ENCODE peak calls at places on chromosomes 1 and 21, in eight cellular contexts. One of them, this sample, is unnamed.
A peak's percentile ranks its signal among the peaks of the same experiment; 100 is the strongest.

GRCh38 chr1:9792156-9793042 is 31.4 kb downstream of the CLSTN1 start:
- DNase-seq in H1: no peak
- DNase-seq in endothelial cell of umbilical vein: no peak
- DNase-seq in HepG2: no peak
- DNase-seq in K562: no peak
- DNase-seq in HCT116: no peak
- DNase-seq in GM12878: no peak
- DNase-seq in GM23338: peak; percentile 88
- DNase-seq in this sample: no peak

GRCh38 chr1:81433676-81434075 is 367.1 kb upstream of the ADGRL2 start:
- DNase-seq in HCT116: no peak
- DNase-seq in HepG2: no peak
- DNase-seq in GM23338: no peak
- DNase-seq in endothelial cell of umbilical vein: no peak
- DNase-seq in GM12878: no peak
- DNase-seq in K562: no peak
- DNase-seq in H1: no peak
- DNase-seq in this sample: no peak

GRCh38 chr1:34742667-34743270 is 12.1 kb upstream of the GJB5 start:
- DNase-seq in GM12878: peak; percentile 2
- DNase-seq in HepG2: peak; percentile 50
- DNase-seq in HCT116: peak; percentile 59
- DNase-seq in GM23338: peak; percentile 90
- DNase-seq in endothelial cell of umbilical vein: peak; percentile 61
- DNase-seq in H1: no peak
- DNase-seq in K562: peak; percentile 89
- DNase-seq in this sample: no peak

GRCh38 chr1:101408212-101409042 is 171.6 kb downstream of the S1PR1 start:
- DNase-seq in HepG2: no peak
- DNase-seq in GM12878: no peak
- DNase-seq in GM23338: no peak
- DNase-seq in HCT116: no peak
- DNase-seq in H1: no peak
- DNase-seq in K562: no peak
- DNase-seq in endothelial cell of umbilical vein: no peak
- DNase-seq in this sample: no peak

GRCh38 chr1:31576743-31577455 is 584 bp downstream of the TINAGL1 start:
- DNase-seq in K562: peak; percentile 5
- DNase-seq in endothelial cell of umbilical vein: peak; percentile 16
- DNase-seq in HCT116: no peak
- DNase-seq in GM12878: no peak
- DNase-seq in HepG2: no peak
- DNase-seq in H1: no peak
- DNase-seq in GM23338: no peak
- DNase-seq in this sample: no peak

GRCh38 chr1:162389021-162389818 is 7.7 kb downstream of the C1orf226 start:
- DNase-seq in HCT116: no peak
- DNase-seq in HepG2: no peak
- DNase-seq in GM12878: no peak
- DNase-seq in endothelial cell of umbilical vein: no peak
- DNase-seq in H1: no peak
- DNase-seq in K562: peak; percentile 41
- DNase-seq in GM23338: no peak
- DNase-seq in this sample: no peak

GRCh38 chr1:11158720-11159321 is 30.3 kb upstream of the ANGPTL7 start:
- DNase-seq in K562: no peak
- DNase-seq in HCT116: no peak
- DNase-seq in GM23338: no peak
- DNase-seq in GM12878: no peak
- DNase-seq in endothelial cell of umbilical vein: peak; percentile 45
- DNase-seq in H1: no peak
- DNase-seq in HepG2: no peak
- DNase-seq in this sample: peak; percentile 16

GRCh38 chr1:158930504-158930903 is 848 bp upstream of the PYHIN1 start:
- DNase-seq in GM12878: no peak
- DNase-seq in HepG2: no peak
- DNase-seq in HCT116: no peak
- DNase-seq in GM23338: no peak
- DNase-seq in K562: no peak
- DNase-seq in H1: no peak
- DNase-seq in endothelial cell of umbilical vein: no peak
- DNase-seq in this sample: no peak

GRCh38 chr21:23887709-23888303 is 1719.5 kb downstream of the MRPL39 start:
- DNase-seq in K562: no peak
- DNase-seq in GM23338: no peak
- DNase-seq in endothelial cell of umbilical vein: no peak
- DNase-seq in HCT116: no peak
- DNase-seq in H1: no peak
- DNase-seq in HepG2: no peak
- DNase-seq in GM12878: no peak
- DNase-seq in this sample: no peak

GRCh38 chr1:195763146-195763906 is 844.9 kb downstream of the KCNT2 start:
- DNase-seq in HCT116: no peak
- DNase-seq in endothelial cell of umbilical vein: no peak
- DNase-seq in K562: peak; percentile 18
- DNase-seq in H1: no peak
- DNase-seq in GM23338: peak; percentile 26
- DNase-seq in GM12878: no peak
- DNase-seq in HepG2: no peak
- DNase-seq in this sample: no peak

GRCh38 chr1:215523128-215523861 is 43.8 kb upstream of the KCTD3 start:
- DNase-seq in K562: no peak
- DNase-seq in endothelial cell of umbilical vein: peak; percentile 18
- DNase-seq in H1: no peak
- DNase-seq in HepG2: no peak
- DNase-seq in HCT116: peak; percentile 6
- DNase-seq in GM12878: no peak
- DNase-seq in GM23338: peak; percentile 30
- DNase-seq in this sample: no peak

GRCh38 chr1:67894981-67895735 is 61.9 kb upstream of the GNG12 start:
- DNase-seq in endothelial cell of umbilical vein: no peak
- DNase-seq in K562: no peak
- DNase-seq in GM12878: no peak
- DNase-seq in H1: no peak
- DNase-seq in GM23338: no peak
- DNase-seq in HCT116: no peak
- DNase-seq in HepG2: no peak
- DNase-seq in this sample: no peak

GRCh38 chr21:31713973-31714740 is 17.8 kb downstream of the SCAF4 start:
- DNase-seq in endothelial cell of umbilical vein: no peak
- DNase-seq in GM12878: no peak
- DNase-seq in GM23338: no peak
- DNase-seq in HCT116: no peak
- DNase-seq in HepG2: no peak
- DNase-seq in K562: peak; percentile 76
- DNase-seq in H1: no peak
- DNase-seq in this sample: no peak

GRCh38 chr21:43921979-43922945 is 57.2 kb downstream of the AGPAT3 start:
- DNase-seq in GM12878: peak; percentile 69
- DNase-seq in H1: no peak
- DNase-seq in HepG2: no peak
- DNase-seq in HCT116: no peak
- DNase-seq in K562: peak; percentile 92
- DNase-seq in endothelial cell of umbilical vein: no peak
- DNase-seq in GM23338: no peak
- DNase-seq in this sample: no peak

GRCh38 chr1:18922319-18922726 is 20.0 kb upstream of the ALDH4A1 start:
- DNase-seq in HepG2: peak; percentile 45
- DNase-seq in K562: no peak
- DNase-seq in GM12878: no peak
- DNase-seq in endothelial cell of umbilical vein: peak; percentile 55
- DNase-seq in GM23338: no peak
- DNase-seq in H1: no peak
- DNase-seq in HCT116: no peak
- DNase-seq in this sample: no peak

GRCh38 chr1:6098303-6099215 is 52.9 kb downstream of the KCNAB2 start:
- DNase-seq in GM23338: no peak
- DNase-seq in endothelial cell of umbilical vein: no peak
- DNase-seq in K562: no peak
- DNase-seq in HCT116: no peak
- DNase-seq in H1: no peak
- DNase-seq in GM12878: no peak
- DNase-seq in HepG2: no peak
- DNase-seq in this sample: no peak

GRCh38 chr21:45011911-45012660 is 62.3 kb upstream of the ADARB1 start:
- DNase-seq in H1: peak; percentile 84
- DNase-seq in HCT116: peak; percentile 65
- DNase-seq in K562: no peak
- DNase-seq in endothelial cell of umbilical vein: peak; percentile 78
- DNase-seq in GM23338: peak; percentile 87
- DNase-seq in HepG2: peak; percentile 95
- DNase-seq in GM12878: no peak
- DNase-seq in this sample: no peak

GRCh38 chr21:44066116-44066515 is 41.1 kb upstream of the PWP2 start:
- DNase-seq in HepG2: no peak
- DNase-seq in GM23338: no peak
- DNase-seq in K562: no peak
- DNase-seq in GM12878: no peak
- DNase-seq in H1: no peak
- DNase-seq in endothelial cell of umbilical vein: no peak
- DNase-seq in HCT116: no peak
- DNase-seq in this sample: no peak

GRCh38 chr1:200890818-200891773 is 3.6 kb upstream of the INAVA start:
- DNase-seq in K562: no peak
- DNase-seq in GM12878: no peak
- DNase-seq in HepG2: peak; percentile 68
- DNase-seq in H1: no peak
- DNase-seq in HCT116: peak; percentile 54
- DNase-seq in endothelial cell of umbilical vein: peak; percentile 27
- DNase-seq in GM23338: peak; percentile 90
- DNase-seq in this sample: no peak

DNA sequence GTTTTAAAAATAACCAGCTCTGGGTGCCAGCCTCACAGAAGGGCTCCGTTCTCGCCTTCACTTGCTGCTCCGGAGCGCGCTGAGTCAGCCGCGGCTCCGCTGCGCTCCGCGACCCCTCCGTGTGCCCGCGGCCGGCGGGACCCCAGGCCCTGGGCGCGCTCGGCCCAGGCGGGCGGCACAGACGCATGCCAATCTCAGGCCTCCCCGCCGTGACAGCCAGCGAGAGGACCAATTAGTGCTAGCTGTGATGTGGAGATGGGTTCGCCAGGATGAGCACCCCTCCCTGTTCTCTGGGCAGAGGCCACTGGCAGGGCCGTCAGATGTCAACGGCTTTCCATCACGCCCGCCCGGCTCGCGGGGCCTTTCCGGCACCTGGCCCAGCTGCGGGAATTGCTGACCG is 293.8 kb downstream of the SPATA17 start:
- DNase-seq in K562: no peak
- DNase-seq in H1: no peak
- DNase-seq in GM12878: no peak
- DNase-seq in HepG2: no peak
- DNase-seq in HCT116: no peak
- DNase-seq in GM23338: peak; percentile 42
- DNase-seq in endothelial cell of umbilical vein: no peak
- DNase-seq in this sample: no peak
- TF ChIP-seq EZH2 in K562: no peak
- TF ChIP-seq EZH2 in H1: no peak
- TF ChIP-seq EZH2 in GM12878: no peak
- TF ChIP-seq EZH2 in HepG2: no peak
- TF ChIP-seq EZH2 in HCT116: no peak
- TF ChIP-seq EZH2 in GM23338: no peak
- TF ChIP-seq EZH2 in endothelial cell of umbilical vein: no peak
- TF ChIP-seq EZH2 in this sample: no peak

GRCh38 chr1:24199291-24199900 is 12.3 kb upstream of the IFNLR1 start:
- DNase-seq in K562: peak; percentile 85
- DNase-seq in H1: no peak
- DNase-seq in endothelial cell of umbilical vein: peak; percentile 62
- DNase-seq in GM12878: no peak
- DNase-seq in HepG2: peak; percentile 44
- DNase-seq in HCT116: peak; percentile 54
- DNase-seq in GM23338: peak; percentile 86
- DNase-seq in this sample: peak; percentile 42
- TF ChIP-seq POLR2AphosphoS5 in K562: no peak
- TF ChIP-seq POLR2AphosphoS5 in H1: no peak
- TF ChIP-seq POLR2AphosphoS5 in endothelial cell of umbilical vein: no peak
- TF ChIP-seq POLR2AphosphoS5 in GM12878: no peak
- TF ChIP-seq POLR2AphosphoS5 in HepG2: no peak
- TF ChIP-seq POLR2AphosphoS5 in HCT116: no peak
- TF ChIP-seq POLR2AphosphoS5 in GM23338: no peak
- TF ChIP-seq POLR2AphosphoS5 in this sample: no peak

GRCh38 chr1:210257698-210258395 is 25.3 kb downstream of the SERTAD4 start:
- DNase-seq in HepG2: no peak
- DNase-seq in endothelial cell of umbilical vein: no peak
- DNase-seq in H1: no peak
- DNase-seq in K562: no peak
- DNase-seq in HCT116: no peak
- DNase-seq in GM23338: no peak
- DNase-seq in GM12878: no peak
- DNase-seq in this sample: no peak

GRCh38 chr1:210260087-210260486 is 27.5 kb downstream of the SERTAD4 start:
- DNase-seq in GM12878: no peak
- DNase-seq in HepG2: no peak
- DNase-seq in K562: no peak
- DNase-seq in endothelial cell of umbilical vein: no peak
- DNase-seq in HCT116: no peak
- DNase-seq in GM23338: no peak
- DNase-seq in H1: no peak
- DNase-seq in this sample: no peak

GRCh38 chr1:210262167-210262896 is 29.7 kb downstream of the SERTAD4 start:
- DNase-seq in HepG2: peak; percentile 32
- DNase-seq in K562: no peak
- DNase-seq in GM12878: no peak
- DNase-seq in HCT116: no peak
- DNase-seq in H1: no peak
- DNase-seq in endothelial cell of umbilical vein: peak; percentile 88
- DNase-seq in GM23338: no peak
- DNase-seq in this sample: no peak

GRCh38 chr1:210262897-210263272 is 30.3 kb downstream of the SERTAD4 start:
- DNase-seq in HepG2: no peak
- DNase-seq in GM12878: no peak
- DNase-seq in endothelial cell of umbilical vein: no peak
- DNase-seq in GM23338: no peak
- DNase-seq in HCT116: no peak
- DNase-seq in H1: no peak
- DNase-seq in K562: no peak
- DNase-seq in this sample: no peak

GRCh38 chr1:210259496-210259895 is 26.9 kb downstream of the SERTAD4 start:
- DNase-seq in H1: no peak
- DNase-seq in K562: no peak
- DNase-seq in GM12878: no peak
- DNase-seq in endothelial cell of umbilical vein: no peak
- DNase-seq in HCT116: no peak
- DNase-seq in HepG2: no peak
- DNase-seq in GM23338: no peak
- DNase-seq in this sample: no peak
- TF ChIP-seq EZH2 in H1: no peak
- TF ChIP-seq EZH2 in K562: no peak
- TF ChIP-seq EZH2 in GM12878: no peak
- TF ChIP-seq EZH2 in endothelial cell of umbilical vein: no peak
- TF ChIP-seq EZH2 in HCT116: no peak
- TF ChIP-seq EZH2 in HepG2: no peak
- TF ChIP-seq EZH2 in GM23338: no peak
- TF ChIP-seq EZH2 in this sample: no peak

DNA sequence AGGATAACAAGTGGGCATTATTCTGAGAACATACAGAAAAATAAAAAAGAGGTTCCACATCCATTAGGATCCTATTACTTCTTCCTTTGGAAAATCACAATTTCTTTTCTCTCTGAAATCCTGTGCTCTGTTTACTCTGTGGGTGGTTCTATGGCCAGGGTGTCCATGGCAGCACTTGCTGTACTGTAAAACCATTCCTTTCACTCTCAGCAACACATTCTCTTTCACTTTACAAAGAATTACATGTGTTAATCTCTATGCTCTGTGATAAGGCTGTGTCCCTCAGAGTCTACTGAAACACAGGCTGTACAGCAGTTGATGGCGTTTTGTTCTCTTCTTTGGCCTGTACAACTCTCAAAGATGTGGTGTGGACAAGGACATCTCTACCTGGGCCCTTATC is 524.1 kb downstream of the PTBP2 start:
- DNase-seq in K562: no peak
- DNase-seq in endothelial cell of umbilical vein: no peak
- DNase-seq in GM23338: no peak
- DNase-seq in HepG2: no peak
- DNase-seq in GM12878: no peak
- DNase-seq in H1: no peak
- DNase-seq in HCT116: no peak
- DNase-seq in this sample: no peak
- TF ChIP-seq POLR2AphosphoS5 in K562: no peak
- TF ChIP-seq POLR2AphosphoS5 in endothelial cell of umbilical vein: no peak
- TF ChIP-seq POLR2AphosphoS5 in GM23338: no peak
- TF ChIP-seq POLR2AphosphoS5 in HepG2: no peak
- TF ChIP-seq POLR2AphosphoS5 in GM12878: no peak
- TF ChIP-seq POLR2AphosphoS5 in H1: no peak
- TF ChIP-seq POLR2AphosphoS5 in HCT116: no peak
- TF ChIP-seq POLR2AphosphoS5 in this sample: no peak

This sample was measured in SK-N-MC.